ENCODE peak calls at places on chromosomes 2 and 18, in five cellular contexts. One of them, this sample, is unnamed.

GRCh38 chr2:69994166-69994565 is 32.7 kb upstream of the ASPRV1 start:
- DNase-seq in endothelial cell: no peak
- DNase-seq in nephron progenitor cell: no peak
- DNase-seq in A549: no peak
- DNase-seq in activated CD8-positive, alpha-beta T cell treated with anti-CD3 and anti-CD28 coated beads for 36 hours: no peak
- DNase-seq in this sample: no peak

GRCh38 chr2:112767693-112768380 is 3.4 kb upstream of the CKAP2L start:
- DNase-seq in endothelial cell: no peak
- DNase-seq in nephron progenitor cell: no peak
- DNase-seq in A549: no peak
- DNase-seq in activated CD8-positive, alpha-beta T cell treated with anti-CD3 and anti-CD28 coated beads for 36 hours: no peak
- DNase-seq in this sample: no peak

GRCh38 chr2:215664847-215665525 is 229.1 kb upstream of the FN1 start:
- DNase-seq in endothelial cell: no peak
- DNase-seq in nephron progenitor cell: no peak
- DNase-seq in activated CD8-positive, alpha-beta T cell treated with anti-CD3 and anti-CD28 coated beads for 36 hours: no peak
- DNase-seq in A549: peak; percentile 63
- DNase-seq in this sample: no peak

GRCh38 chr2:110106642-110107041 is 9.0 kb downstream of the MALL start:
- DNase-seq in endothelial cell: no peak
- DNase-seq in activated CD8-positive, alpha-beta T cell treated with anti-CD3 and anti-CD28 coated beads for 36 hours: no peak
- DNase-seq in nephron progenitor cell: no peak
- DNase-seq in A549: peak; percentile 95
- DNase-seq in this sample: no peak

GRCh38 chr18:13440277-13441248 is 222.0 kb downstream of the LDLRAD4 start:
- DNase-seq in endothelial cell: no peak
- DNase-seq in A549: no peak
- DNase-seq in activated CD8-positive, alpha-beta T cell treated with anti-CD3 and anti-CD28 coated beads for 36 hours: no peak
- DNase-seq in nephron progenitor cell: no peak
- DNase-seq in this sample: no peak

GRCh38 chr18:267380-267687 is 513 bp downstream of the THOC1 start:
- DNase-seq in A549: peak; percentile 32
- DNase-seq in activated CD8-positive, alpha-beta T cell treated with anti-CD3 and anti-CD28 coated beads for 36 hours: no peak
- DNase-seq in endothelial cell: no peak
- DNase-seq in nephron progenitor cell: no peak
- DNase-seq in this sample: no peak

GRCh38 chr2:121147766-121148165 is 137.2 kb downstream of the TFCP2L1 start:
- DNase-seq in endothelial cell: no peak
- DNase-seq in activated CD8-positive, alpha-beta T cell treated with anti-CD3 and anti-CD28 coated beads for 36 hours: no peak
- DNase-seq in nephron progenitor cell: no peak
- DNase-seq in A549: no peak
- DNase-seq in this sample: no peak

GRCh38 chr2:54560146-54560881 is 104.2 kb downstream of the SPTBN1 start:
- DNase-seq in A549: peak; percentile 64
- DNase-seq in activated CD8-positive, alpha-beta T cell treated with anti-CD3 and anti-CD28 coated beads for 36 hours: peak; percentile 74
- DNase-seq in endothelial cell: peak; percentile 24
- DNase-seq in nephron progenitor cell: peak; percentile 25
- DNase-seq in this sample: no peak

GRCh38 chr2:8229546-8229986 is 452.3 kb upstream of the ID2 start:
- DNase-seq in nephron progenitor cell: no peak
- DNase-seq in endothelial cell: no peak
- DNase-seq in A549: peak; percentile 14
- DNase-seq in activated CD8-positive, alpha-beta T cell treated with anti-CD3 and anti-CD28 coated beads for 36 hours: peak; percentile 72
- DNase-seq in this sample: no peak

GRCh38 chr18:59189746-59190145 is 30.2 kb upstream of the GRP start:
- DNase-seq in endothelial cell: no peak
- DNase-seq in activated CD8-positive, alpha-beta T cell treated with anti-CD3 and anti-CD28 coated beads for 36 hours: no peak
- DNase-seq in A549: no peak
- DNase-seq in nephron progenitor cell: no peak
- DNase-seq in this sample: no peak

GRCh38 chr2:199982444-199982843 is 27.1 kb downstream of the MAIP1 start:
- DNase-seq in A549: no peak
- DNase-seq in endothelial cell: no peak
- DNase-seq in activated CD8-positive, alpha-beta T cell treated with anti-CD3 and anti-CD28 coated beads for 36 hours: no peak
- DNase-seq in nephron progenitor cell: no peak
- DNase-seq in this sample: no peak

GRCh38 chr2:17401096-17401495 is 117.1 kb downstream of the RAD51AP2 start:
- DNase-seq in activated CD8-positive, alpha-beta T cell treated with anti-CD3 and anti-CD28 coated beads for 36 hours: no peak
- DNase-seq in endothelial cell: no peak
- DNase-seq in A549: no peak
- DNase-seq in nephron progenitor cell: no peak
- DNase-seq in this sample: no peak

GRCh38 chr2:241903121-241904010 is 33.8 kb downstream of the RTP5 start:
- DNase-seq in activated CD8-positive, alpha-beta T cell treated with anti-CD3 and anti-CD28 coated beads for 36 hours: no peak
- DNase-seq in endothelial cell: no peak
- DNase-seq in A549: no peak
- DNase-seq in nephron progenitor cell: no peak
- DNase-seq in this sample: no peak

GRCh38 chr18:77320960-77321559 is 71.4 kb downstream of the GALR1 start:
- DNase-seq in activated CD8-positive, alpha-beta T cell treated with anti-CD3 and anti-CD28 coated beads for 36 hours: no peak
- DNase-seq in nephron progenitor cell: no peak
- DNase-seq in A549: no peak
- DNase-seq in endothelial cell: no peak
- DNase-seq in this sample: no peak
- TF ChIP-seq CTCF in activated CD8-positive, alpha-beta T cell treated with anti-CD3 and anti-CD28 coated beads for 36 hours: no peak
- TF ChIP-seq CTCF in nephron progenitor cell: no peak
- TF ChIP-seq CTCF in A549: no peak
- TF ChIP-seq CTCF in endothelial cell: no peak
- TF ChIP-seq CTCF in this sample: no peak

DNA sequence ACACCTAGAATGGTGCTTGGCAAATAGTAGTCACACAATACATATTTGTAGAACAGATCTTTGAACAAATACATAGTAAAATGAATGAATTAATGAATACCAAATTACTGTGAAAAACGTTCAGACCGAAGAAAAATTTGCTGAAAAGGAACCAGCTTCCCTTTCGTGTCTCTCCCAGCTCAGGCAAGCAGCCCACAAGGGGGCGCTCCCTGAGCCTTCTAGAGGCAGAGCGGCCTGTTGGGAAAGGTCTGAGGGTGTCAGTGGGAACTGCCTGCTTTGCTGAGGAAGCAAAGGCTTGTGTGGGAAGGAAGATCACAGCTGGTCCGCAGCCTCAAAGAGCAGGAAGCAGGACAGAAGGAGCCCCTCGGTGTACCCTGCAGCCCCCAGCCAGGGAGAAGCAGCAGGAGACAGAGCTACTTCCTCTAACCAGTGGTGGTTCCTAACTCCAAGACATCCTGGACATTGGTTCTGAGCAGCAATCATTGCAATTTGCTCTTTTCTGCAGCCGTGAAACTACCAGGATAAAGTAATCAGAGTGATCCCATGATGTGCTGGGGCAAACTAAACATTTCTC is 231.1 kb downstream of the ANKRD30B start:
- DNase-seq in nephron progenitor cell: no peak
- DNase-seq in activated CD8-positive, alpha-beta T cell treated with anti-CD3 and anti-CD28 coated beads for 36 hours: peak; percentile 44
- DNase-seq in A549: peak; percentile 2
- DNase-seq in endothelial cell: peak; percentile 80
- DNase-seq in this sample: no peak
- TF ChIP-seq CTCF in nephron progenitor cell: no peak
- TF ChIP-seq CTCF in activated CD8-positive, alpha-beta T cell treated with anti-CD3 and anti-CD28 coated beads for 36 hours: peak; percentile 49
- TF ChIP-seq CTCF in A549: no peak
- TF ChIP-seq CTCF in endothelial cell: peak; percentile 43
- TF ChIP-seq CTCF in this sample: no peak

GRCh38 chr18:7037470-7037869 is 80.1 kb downstream of the LAMA1 start:
- DNase-seq in endothelial cell: no peak
- DNase-seq in nephron progenitor cell: no peak
- DNase-seq in activated CD8-positive, alpha-beta T cell treated with anti-CD3 and anti-CD28 coated beads for 36 hours: no peak
- DNase-seq in A549: no peak
- DNase-seq in this sample: no peak

GRCh38 chr18:7034924-7035323 is 82.7 kb downstream of the LAMA1 start:
- DNase-seq in endothelial cell: no peak
- DNase-seq in activated CD8-positive, alpha-beta T cell treated with anti-CD3 and anti-CD28 coated beads for 36 hours: no peak
- DNase-seq in nephron progenitor cell: no peak
- DNase-seq in A549: no peak
- DNase-seq in this sample: no peak

GRCh38 chr18:7035807-7036206 is 81.8 kb downstream of the LAMA1 start:
- DNase-seq in A549: no peak
- DNase-seq in endothelial cell: no peak
- DNase-seq in nephron progenitor cell: no peak
- DNase-seq in activated CD8-positive, alpha-beta T cell treated with anti-CD3 and anti-CD28 coated beads for 36 hours: no peak
- DNase-seq in this sample: no peak

GRCh38 chr18:7032537-7032936 is 85.1 kb downstream of the LAMA1 start:
- DNase-seq in nephron progenitor cell: no peak
- DNase-seq in activated CD8-positive, alpha-beta T cell treated with anti-CD3 and anti-CD28 coated beads for 36 hours: no peak
- DNase-seq in endothelial cell: no peak
- DNase-seq in A549: no peak
- DNase-seq in this sample: no peak

DNA sequence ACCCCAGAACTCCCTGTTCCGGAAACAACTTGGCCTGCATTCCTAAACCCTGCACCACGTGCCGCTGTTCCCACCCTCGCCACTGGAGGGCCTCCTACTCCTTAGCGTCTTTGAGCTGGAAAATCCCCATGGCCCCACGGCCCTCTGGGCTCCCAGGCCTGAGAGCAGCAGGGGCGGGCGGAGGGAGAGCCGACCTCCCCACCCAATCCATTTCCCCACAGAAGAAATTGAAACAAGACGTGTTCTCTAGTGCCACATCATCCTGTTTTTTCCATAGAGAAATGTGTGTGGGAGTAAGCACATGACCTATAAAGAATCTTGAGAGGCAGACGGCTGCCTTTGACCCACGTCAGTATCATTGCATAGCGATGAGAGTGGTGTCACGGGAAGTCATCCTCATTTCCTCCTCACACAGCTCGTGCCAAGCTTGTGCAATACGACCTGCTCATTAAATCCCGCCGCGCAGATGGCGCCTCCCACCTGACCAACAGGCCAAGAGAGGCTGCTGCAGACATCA is 79.2 kb downstream of the LAMA1 start:
- DNase-seq in activated CD8-positive, alpha-beta T cell treated with anti-CD3 and anti-CD28 coated beads for 36 hours: peak; percentile 13
- DNase-seq in A549: peak; percentile 24
- DNase-seq in endothelial cell: peak; percentile 85
- DNase-seq in nephron progenitor cell: peak; percentile 69
- DNase-seq in this sample: peak; percentile 62
- TF ChIP-seq CTCF in activated CD8-positive, alpha-beta T cell treated with anti-CD3 and anti-CD28 coated beads for 36 hours: no peak
- TF ChIP-seq CTCF in A549: no peak
- TF ChIP-seq CTCF in endothelial cell: peak; percentile 93
- TF ChIP-seq CTCF in nephron progenitor cell: peak; percentile 63
- TF ChIP-seq CTCF in this sample: peak; percentile 74

GRCh38 chr2:226427538-226428307 is 371.9 kb downstream of the IRS1 start:
- DNase-seq in A549: peak; percentile 73
- DNase-seq in endothelial cell: no peak
- DNase-seq in activated CD8-positive, alpha-beta T cell treated with anti-CD3 and anti-CD28 coated beads for 36 hours: no peak
- DNase-seq in nephron progenitor cell: no peak
- DNase-seq in this sample: no peak
- TF ChIP-seq CTCF in A549: no peak
- TF ChIP-seq CTCF in endothelial cell: no peak
- TF ChIP-seq CTCF in activated CD8-positive, alpha-beta T cell treated with anti-CD3 and anti-CD28 coated beads for 36 hours: no peak
- TF ChIP-seq CTCF in nephron progenitor cell: no peak
- TF ChIP-seq CTCF in this sample: no peak

DNA sequence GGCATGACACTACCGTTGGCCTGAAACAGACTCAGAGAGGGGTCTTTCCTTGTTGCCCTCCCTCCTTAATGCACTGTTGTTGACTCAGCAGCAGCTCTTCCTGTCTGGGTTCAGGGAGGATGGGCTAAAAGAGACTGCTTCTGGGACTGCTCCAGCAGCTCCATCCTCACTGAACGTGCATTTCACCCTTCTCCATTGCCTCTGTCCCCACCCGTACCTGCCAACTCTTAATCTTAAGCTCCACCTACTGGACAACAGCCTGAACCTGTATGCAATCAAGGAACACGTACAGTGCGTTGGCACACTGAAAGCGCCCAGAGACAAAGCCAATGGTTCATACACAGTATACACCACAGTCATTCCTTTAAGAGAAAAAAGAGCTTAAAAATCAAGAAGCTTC is 230.8 kb upstream of the RAB6C start:
- DNase-seq in activated CD8-positive, alpha-beta T cell treated with anti-CD3 and anti-CD28 coated beads for 36 hours: no peak
- DNase-seq in A549: peak; percentile 13
- DNase-seq in endothelial cell: no peak
- DNase-seq in nephron progenitor cell: no peak
- DNase-seq in this sample: no peak
- TF ChIP-seq CTCF in activated CD8-positive, alpha-beta T cell treated with anti-CD3 and anti-CD28 coated beads for 36 hours: no peak
- TF ChIP-seq CTCF in A549: no peak
- TF ChIP-seq CTCF in endothelial cell: no peak
- TF ChIP-seq CTCF in nephron progenitor cell: peak; percentile 25
- TF ChIP-seq CTCF in this sample: peak; percentile 59

DNA sequence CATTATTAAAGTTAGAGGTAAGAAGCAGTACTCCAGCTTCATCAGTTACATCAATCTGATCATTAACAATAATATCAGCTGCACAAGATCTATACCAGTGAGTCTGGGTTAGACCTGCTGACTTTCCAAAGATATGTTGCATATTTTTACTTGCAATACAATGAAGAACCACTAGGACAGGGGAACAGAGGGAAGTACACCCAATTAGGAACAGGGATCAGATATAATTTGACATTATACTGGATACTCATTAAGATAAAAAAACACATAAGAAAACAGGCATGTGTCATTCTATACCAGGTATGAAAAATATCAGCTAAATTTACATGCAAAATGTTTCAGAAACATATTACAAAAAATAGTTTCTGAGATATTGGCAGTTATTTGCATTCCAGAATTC is 995.1 kb upstream of the DDX18 start:
- DNase-seq in endothelial cell: no peak
- DNase-seq in nephron progenitor cell: no peak
- DNase-seq in activated CD8-positive, alpha-beta T cell treated with anti-CD3 and anti-CD28 coated beads for 36 hours: no peak
- DNase-seq in A549: no peak
- DNase-seq in this sample: no peak
- TF ChIP-seq CTCF in endothelial cell: peak; percentile 61
- TF ChIP-seq CTCF in nephron progenitor cell: peak; percentile 37
- TF ChIP-seq CTCF in activated CD8-positive, alpha-beta T cell treated with anti-CD3 and anti-CD28 coated beads for 36 hours: no peak
- TF ChIP-seq CTCF in A549: no peak
- TF ChIP-seq CTCF in this sample: peak; percentile 50

GRCh38 chr2:236047176-236047575 is 121.0 kb downstream of the GBX2 start:
- DNase-seq in endothelial cell: no peak
- DNase-seq in A549: no peak
- DNase-seq in activated CD8-positive, alpha-beta T cell treated with anti-CD3 and anti-CD28 coated beads for 36 hours: no peak
- DNase-seq in nephron progenitor cell: no peak
- DNase-seq in this sample: no peak

GRCh38 chr2:236049981-236050380 is 118.2 kb downstream of the GBX2 start:
- DNase-seq in activated CD8-positive, alpha-beta T cell treated with anti-CD3 and anti-CD28 coated beads for 36 hours: peak; percentile 27
- DNase-seq in nephron progenitor cell: no peak
- DNase-seq in endothelial cell: no peak
- DNase-seq in A549: no peak
- DNase-seq in this sample: no peak

GRCh38 chr2:236045264-236046235 is 122.6 kb downstream of the GBX2 start:
- DNase-seq in endothelial cell: no peak
- DNase-seq in A549: no peak
- DNase-seq in activated CD8-positive, alpha-beta T cell treated with anti-CD3 and anti-CD28 coated beads for 36 hours: no peak
- DNase-seq in nephron progenitor cell: no peak
- DNase-seq in this sample: no peak

GRCh38 chr2:236046715-236047114 is 121.5 kb downstream of the GBX2 start:
- DNase-seq in endothelial cell: no peak
- DNase-seq in activated CD8-positive, alpha-beta T cell treated with anti-CD3 and anti-CD28 coated beads for 36 hours: no peak
- DNase-seq in nephron progenitor cell: no peak
- DNase-seq in A549: no peak
- DNase-seq in this sample: no peak

GRCh38 chr2:236047886-236048540 is 120.2 kb downstream of the GBX2 start:
- DNase-seq in nephron progenitor cell: no peak
- DNase-seq in A549: peak; percentile 42
- DNase-seq in activated CD8-positive, alpha-beta T cell treated with anti-CD3 and anti-CD28 coated beads for 36 hours: no peak
- DNase-seq in endothelial cell: no peak
- DNase-seq in this sample: no peak
- TF ChIP-seq CTCF in nephron progenitor cell: no peak
- TF ChIP-seq CTCF in A549: no peak
- TF ChIP-seq CTCF in activated CD8-positive, alpha-beta T cell treated with anti-CD3 and anti-CD28 coated beads for 36 hours: no peak
- TF ChIP-seq CTCF in endothelial cell: no peak
- TF ChIP-seq CTCF in this sample: no peak

This sample was measured in neural crest cell.